ENCODE peak calls at places on chromosomes 13 and 19, in six cellular contexts. M, W, N, I, E and Z are unnamed samples.

GRCh38 chr19:50838239-50838638 is 4.9 kb upstream of the KLK15 start:
- DNase-seq in N (no peak), I (no peak), E (peak), M (no peak), W (peak), Z (no peak)

GRCh38 chr19:54388001-54388802 is 23.5 kb upstream of the LAIR1 start:
- DNase-seq in M (no peak), W (no peak), I (no peak), E (peak), N (peak), Z (peak)

GRCh38 chr13:98979012-98979411 is 1.1 kb upstream of the DOCK9 start:
- DNase-seq in W (no peak), I (no peak), M (no peak), N (no peak), E (no peak), Z (no peak)

GRCh38 chr19:55376381-55376933 is at the start of gene TMEM190:
- DNase-seq in N (no peak), I (no peak), M (no peak), E (no peak), W (no peak), Z (no peak)

GRCh38 chr13:112634102-112634501 is 46.1 kb upstream of the TUBGCP3 start:
- DNase-seq in N (no peak), I (no peak), W (no peak), M (no peak), E (no peak), Z (no peak)

GRCh38 chr19:19404879-19405860 is at the start of gene GATAD2A:
- DNase-seq in M (peak), E (peak), N (peak), W (peak), I (peak), Z (peak)

GRCh38 chr19:14385492-14385891 is 4.2 kb downstream of the ADGRE5 start:
- DNase-seq in E (peak), W (no peak), M (no peak), N (no peak), I (no peak), Z (peak)

GRCh38 chr19:7535993-7536685 is 622 bp downstream of the PNPLA6 start:
- DNase-seq in E (no peak), W (no peak), N (no peak), M (no peak), I (no peak), Z (no peak)

GRCh38 chr19:47028372-47028672 is 8.7 kb downstream of the NPAS1 start:
- DNase-seq in M (no peak), W (no peak), E (no peak), I (no peak), N (no peak), Z (no peak)

GRCh38 chr19:14006766-14007562 is 844 bp upstream of the RFX1 start:
- DNase-seq in I (peak), N (no peak), E (no peak), W (no peak), M (peak), Z (no peak)

GRCh38 chr19:50906217-50906616 is 5.0 kb downstream of the KLK4 start:
- DNase-seq in M (no peak), W (no peak), E (peak), N (no peak), I (no peak), Z (no peak)

GRCh38 chr13:79307866-79308298 is 98.2 kb downstream of the RBM26 start:
- DNase-seq in N (no peak), M (no peak), E (no peak), I (peak), W (no peak), Z (no peak)

GRCh38 chr13:85512421-85512820 is 286.8 kb downstream of the SLITRK6 start:
- DNase-seq in M (no peak), E (no peak), N (no peak), W (no peak), I (no peak), Z (no peak)

GRCh38 chr13:54357284-54357933 is 1328.8 kb downstream of the OLFM4 start:
- DNase-seq in E (no peak), I (no peak), N (no peak), W (no peak), M (no peak), Z (no peak)

GRCh38 chr19:52190679-52191293 is 934 bp downstream of the PPP2R1A start:
- DNase-seq in W (no peak), N (peak), M (peak), E (no peak), I (peak), Z (no peak)

GRCh38 chr13:90896022-90896421 is 451.5 kb upstream of the MIR17HG start:
- DNase-seq in N (no peak), M (no peak), I (no peak), E (no peak), W (no peak), Z (no peak)

GRCh38 chr19:1206733-1207301 is 1.2 kb downstream of the STK11 start:
- DNase-seq in I (no peak), M (no peak), N (no peak), W (no peak), E (no peak), Z (no peak)

GRCh38 chr13:30895773-30896172 is 10.3 kb upstream of the MEDAG start:
- DNase-seq in N (no peak), M (peak), I (peak), E (no peak), W (no peak), Z (no peak)

GRCh38 chr19:5665781-5666513 is 14.4 kb downstream of the MICOS13 start:
- DNase-seq in W (no peak), N (no peak), I (peak), M (no peak), E (peak), Z (no peak)

GRCh38 chr13:49020328-49020727 is 44.6 kb downstream of the FNDC3A start:
- DNase-seq in M (no peak), I (no peak), N (no peak), E (no peak), W (no peak), Z (no peak)

GRCh38 chr13:48126944-48127814 is 32.3 kb upstream of the MED4 start:
- DNase-seq in I (peak), E (peak), M (no peak), W (peak), N (no peak), Z (no peak)

GRCh38 chr19:17402982-17403855 is 2.2 kb downstream of the BST2 start:
- DNase-seq in I (peak), M (no peak), W (no peak), N (no peak), E (peak), Z (peak)

GRCh38 chr19:50676625-50677197 is 27.5 kb downstream of the C19orf81 start:
- DNase-seq in N (no peak), E (no peak), M (no peak), W (no peak), I (no peak), Z (no peak)

GRCh38 chr19:4878491-4878968 is 11.1 kb upstream of the PLIN3 start:
- DNase-seq in N (no peak), W (no peak), I (no peak), M (no peak), E (peak), Z (no peak)

GRCh38 chr13:70386919-70387318 is 278.7 kb upstream of the KLHL1 start:
- DNase-seq in I (no peak), M (no peak), E (no peak), N (no peak), W (no peak), Z (no peak)

GRCh38 chr19:5355076-5355475 is 14.5 kb upstream of the PTPRS start:
- DNase-seq in I (no peak), N (no peak), E (no peak), M (no peak), W (no peak), Z (no peak)

DNA sequence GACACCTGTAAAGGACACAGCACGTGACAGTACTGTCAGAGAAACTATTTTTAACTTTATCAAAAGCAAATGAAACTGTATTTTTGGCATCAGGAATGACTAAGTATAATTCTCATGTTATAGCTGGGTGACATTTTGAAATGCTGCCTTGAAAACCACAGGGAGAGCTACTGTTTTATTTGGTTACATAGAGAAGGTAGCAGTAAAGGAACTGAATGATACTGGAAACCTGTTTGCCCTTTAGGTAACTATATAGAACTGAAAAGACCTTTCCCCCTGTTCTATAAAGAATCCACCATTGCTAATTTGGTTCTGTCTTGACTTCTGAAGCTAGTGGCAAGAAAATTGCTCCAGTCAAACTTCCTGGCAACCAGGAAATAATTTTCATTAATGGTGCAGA is 39.1 kb downstream of the MIPEP start:
- DNase-seq in I (no peak), N (no peak), W (no peak), E (no peak), M (no peak), Z (no peak)
- TF ChIP-seq CTCF in I (no peak), N (no peak), W (no peak), E (no peak), M (no peak), Z (no peak)

DNA sequence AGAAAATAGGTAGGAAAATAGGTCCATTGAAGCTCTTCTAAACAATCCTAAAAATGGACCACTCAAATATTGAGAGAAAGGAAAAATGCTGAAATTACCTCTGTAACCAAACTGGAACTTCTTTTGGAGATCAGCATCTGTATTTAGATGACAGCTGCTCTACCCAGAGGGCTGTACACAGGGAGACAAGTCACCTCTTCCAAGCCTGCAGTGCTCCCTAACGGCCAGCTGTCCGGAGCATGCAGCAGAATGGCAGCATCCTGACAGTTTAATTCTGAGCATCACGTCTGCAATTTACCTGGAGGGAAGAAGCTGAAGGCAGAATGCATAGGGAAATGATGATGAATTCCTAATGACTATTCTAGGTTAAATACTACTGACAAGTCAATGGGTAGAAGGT is 62.8 kb upstream of the DIAPH3 start:
- DNase-seq in N (no peak), M (no peak), I (peak), E (no peak), W (peak), Z (no peak)
- TF ChIP-seq CTCF in N (no peak), M (no peak), I (peak), E (peak), W (peak), Z (no peak)

GRCh38 chr19:40141546-40141945 is 49.7 kb upstream of the MAP3K10 start:
- DNase-seq in W (no peak), M (no peak), N (no peak), E (no peak), I (no peak), Z (no peak)

GRCh38 chr19:40134866-40135265 is 44.1 kb upstream of the ZNF780A start:
- DNase-seq in E (no peak), M (no peak), N (no peak), W (no peak), I (no peak), Z (no peak)

GRCh38 chr19:40139533-40140287 is 49.0 kb upstream of the ZNF780A start:
- DNase-seq in E (peak), I (peak), N (no peak), M (no peak), W (peak), Z (no peak)

GRCh38 chr19:40133491-40133890 is 42.7 kb upstream of the ZNF780A start:
- DNase-seq in W (no peak), I (no peak), M (no peak), N (no peak), E (no peak), Z (no peak)

DNA sequence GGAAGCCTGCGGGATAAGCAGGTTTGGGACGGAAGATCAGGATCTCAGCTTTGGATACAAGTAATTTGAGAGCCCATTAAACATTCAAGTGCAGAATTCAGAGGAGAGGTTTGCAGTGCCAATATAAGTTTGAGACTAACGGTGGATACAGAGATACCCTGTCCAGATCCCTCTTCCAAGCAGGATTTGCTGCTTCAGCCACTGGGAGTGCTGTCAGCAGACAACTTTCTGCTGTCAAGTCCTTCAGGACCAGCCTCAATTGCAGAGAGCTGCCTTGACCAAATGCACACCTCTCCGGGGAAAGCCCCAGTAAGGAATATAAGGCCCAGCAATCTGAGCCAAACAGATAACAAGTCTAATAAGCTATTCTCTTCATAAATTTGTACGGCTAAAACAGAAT is 46.1 kb upstream of the ZNF780A start:
- DNase-seq in W (no peak), E (no peak), I (no peak), N (no peak), M (no peak), Z (no peak)
- TF ChIP-seq CTCF in W (no peak), E (no peak), I (peak), N (no peak), M (no peak), Z (no peak)

GRCh38 chr13:110312669-110313031 is 5.6 kb downstream of the COL4A2 start:
- DNase-seq in N (no peak), E (no peak), M (no peak), W (no peak), I (peak), Z (no peak)
- TF ChIP-seq CTCF in N (no peak), E (no peak), M (no peak), W (no peak), I (peak), Z (no peak)

DNA sequence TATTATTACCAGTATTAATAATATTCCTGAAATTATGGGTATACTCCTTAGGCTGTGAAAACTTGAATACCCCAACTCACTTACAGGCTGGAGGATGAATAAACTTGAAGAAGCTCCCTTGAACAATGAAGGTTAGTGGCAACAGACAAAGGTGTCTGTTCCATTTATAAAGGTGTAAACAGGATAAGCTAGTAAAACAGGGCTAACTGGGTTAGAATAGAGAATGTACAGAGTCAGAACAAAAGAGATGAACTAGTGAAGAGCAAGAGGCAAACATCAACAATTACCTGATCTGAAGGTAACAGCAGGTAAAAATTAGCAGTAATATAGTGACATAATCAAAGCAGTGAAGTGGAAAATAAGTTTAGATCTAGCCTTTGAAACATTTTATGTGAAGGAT is 23.2 kb downstream of the MICU2 start:
- DNase-seq in E (no peak), W (no peak), M (no peak), I (no peak), N (no peak), Z (no peak)
- TF ChIP-seq CTCF in E (no peak), W (no peak), M (no peak), I (no peak), N (no peak), Z (no peak)

DNA sequence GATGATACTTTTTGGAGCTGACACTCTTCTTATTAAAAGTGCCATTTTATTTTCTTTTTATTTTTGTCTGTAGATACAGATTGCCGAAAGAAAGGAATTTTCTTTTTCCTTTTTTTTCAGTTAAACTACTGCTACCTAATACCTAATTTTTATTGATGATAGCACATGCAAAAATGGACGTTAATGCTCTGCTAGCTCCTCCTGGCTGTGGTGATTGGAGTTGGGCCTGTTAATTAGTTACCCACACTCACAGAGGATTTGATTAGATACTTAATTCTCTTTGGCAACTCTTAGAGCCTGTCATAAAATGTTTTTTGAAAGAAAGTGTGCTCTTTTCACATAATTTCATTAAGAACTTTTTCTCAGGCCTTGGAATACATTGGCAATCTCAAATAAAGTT is 366.8 kb downstream of the DCT start:
- DNase-seq in M (no peak), I (no peak), E (no peak), N (no peak), W (no peak), Z (no peak)
- TF ChIP-seq CTCF in M (no peak), I (peak), E (no peak), N (no peak), W (no peak), Z (no peak)